ENCODE peak calls at places on chromosomes 1 and 21, in four cellular contexts. V is body of pancreas, Z is vagina, L is esophagus muscularis mucosa. Y is an unnamed sample.

GRCh38 chr1:70204578-70204977 is 801 bp downstream of the LRRC40 start:
- DNase-seq in V (no peak), Z (no peak), L (no peak), Y (no peak)

GRCh38 chr1:8880068-8880676 is 1.7 kb upstream of the ENO1 start:
- DNase-seq in V (peak; percentile 72), Z (peak; percentile 94), L (no peak), Y (peak; percentile 75)

GRCh38 chr1:9595156-9595967 is 6.7 kb downstream of the TMEM201 start:
- DNase-seq in V (no peak), Z (no peak), L (no peak), Y (no peak)

GRCh38 chr1:245798367-245798747 is 643.6 kb downstream of the KIF26B start:
- DNase-seq in V (no peak), Z (no peak), L (no peak), Y (no peak)

GRCh38 chr1:8116892-8117262 is 90.8 kb upstream of the ERRFI1 start:
- DNase-seq in V (peak; percentile 38), Z (no peak), L (no peak), Y (peak; percentile 82)

GRCh38 chr1:50427086-50427817 is 4.0 kb upstream of the DMRTA2 start:
- DNase-seq in V (no peak), Z (no peak), L (no peak), Y (no peak)

GRCh38 chr1:12232221-12232620 is 2.4 kb downstream of the VPS13D start:
- DNase-seq in V (peak; percentile 9), Z (no peak), L (no peak), Y (no peak)

GRCh38 chr21:33663241-33663640 is 20.9 kb downstream of the ITSN1 start:
- DNase-seq in V (no peak), Z (no peak), L (no peak), Y (no peak)

GRCh38 chr1:79198841-79199240 is 192.3 kb upstream of the ADGRL4 start:
- DNase-seq in V (no peak), Z (no peak), L (no peak), Y (no peak)

GRCh38 chr1:101275672-101276071 is 38.9 kb downstream of the S1PR1 start:
- DNase-seq in V (no peak), Z (no peak), L (peak; percentile 55), Y (no peak)

GRCh38 chr1:207323425-207323976 is 2.0 kb downstream of the CD55 start:
- DNase-seq in V (no peak), Z (no peak), L (no peak), Y (no peak)

GRCh38 chr1:168300626-168301025 is 19.9 kb downstream of the TBX19 start:
- DNase-seq in V (no peak), Z (no peak), L (no peak), Y (no peak)

GRCh38 chr1:26110731-26111529 is 694 bp upstream of the PDIK1L start:
- DNase-seq in V (peak; percentile 89), Z (peak; percentile 87), L (peak; percentile 94), Y (peak; percentile 70)

GRCh38 chr21:34554227-34554626 is 42.2 kb upstream of the KCNE1 start:
- DNase-seq in V (no peak), Z (no peak), L (no peak), Y (no peak)

GRCh38 chr1:215599418-215599817 is 32.3 kb downstream of the KCTD3 start:
- DNase-seq in V (no peak), Z (no peak), L (no peak), Y (no peak)

GRCh38 chr1:198681247-198681646 is 42.4 kb downstream of the PTPRC start:
- DNase-seq in V (no peak), Z (no peak), L (no peak), Y (no peak)

GRCh38 chr1:54391450-54392071 is 14.6 kb downstream of the SSBP3 start:
- DNase-seq in V (no peak), Z (no peak), L (no peak), Y (no peak)

GRCh38 chr1:37288900-37289299 is 185.5 kb upstream of the ZC3H12A start:
- DNase-seq in V (no peak), Z (no peak), L (no peak), Y (no peak)

GRCh38 chr1:153072806-153073726 is 1.7 kb upstream of the SPRR2B start:
- DNase-seq in V (no peak), Z (no peak), L (no peak), Y (no peak)

GRCh38 chr21:37186983-37187382 is 80.2 kb downstream of the VPS26C start:
- DNase-seq in V (no peak), Z (no peak), L (no peak), Y (no peak)

GRCh38 chr1:56516539-56517252 is 62.7 kb downstream of the PLPP3 start:
- DNase-seq in V (peak; percentile 62), Z (no peak), L (no peak), Y (no peak)

GRCh38 chr1:202967684-202968281 is 726 bp upstream of the CYB5R1 start:
- DNase-seq in V (no peak), Z (no peak), L (no peak), Y (no peak)

GRCh38 chr1:11518791-11519628 is 40.1 kb downstream of the DISP3 start:
- DNase-seq in V (no peak), Z (no peak), L (no peak), Y (no peak)

GRCh38 chr1:209879539-209879938 is 51.8 kb downstream of the UTP25 start:
- DNase-seq in V (no peak), Z (no peak), L (no peak), Y (no peak)

GRCh38 chr1:30724655-30725421 is 1.5 kb upstream of the MATN1 start:
- DNase-seq in V (no peak), Z (no peak), L (no peak), Y (no peak)

GRCh38 chr1:199774433-199775089 is 252.9 kb upstream of the NR5A2 start:
- DNase-seq in V (peak; percentile 88), Z (no peak), L (no peak), Y (no peak)

GRCh38 chr1:156860639-156861423 is at the start of gene NTRK1:
- DNase-seq in V (peak; percentile 52), Z (no peak), L (no peak), Y (peak; percentile 71)

GRCh38 chr1:29364101-29364678 is 127.9 kb downstream of the PTPRU start:
- DNase-seq in V (no peak), Z (no peak), L (no peak), Y (no peak)

GRCh38 chr1:40399984-40400704 is 26.6 kb downstream of the SMAP2 start:
- DNase-seq in V (no peak), Z (no peak), L (no peak), Y (no peak)
- TF ChIP-seq POLR2A in V (no peak), Z (no peak), L (no peak), Y (no peak)

GRCh38 chr21:44583800-44584147 is 3.4 kb upstream of the KRTAP10-5 start:
- DNase-seq in V (no peak), Z (no peak), L (no peak), Y (no peak)
- H3K4me3 ChIP-seq in V (no peak overlapping the region), Z (no peak overlapping the region), L (no peak overlapping the region), Y (no peak overlapping the region)

GRCh38 chr1:230425252-230426061 is 675 bp downstream of the PGBD5 start:
- DNase-seq in V (peak; percentile 35), Z (peak; percentile 56), L (peak; percentile 62), Y (no peak)
- H3K27me3 ChIP-seq in V (no peaks in the 10 kb centered on the region), Z (no peaks in the 10 kb centered on the region), L (peaks cover 32% of the 10 kb centered on the region), Y (no peaks in the 10 kb centered on the region)

DNA sequence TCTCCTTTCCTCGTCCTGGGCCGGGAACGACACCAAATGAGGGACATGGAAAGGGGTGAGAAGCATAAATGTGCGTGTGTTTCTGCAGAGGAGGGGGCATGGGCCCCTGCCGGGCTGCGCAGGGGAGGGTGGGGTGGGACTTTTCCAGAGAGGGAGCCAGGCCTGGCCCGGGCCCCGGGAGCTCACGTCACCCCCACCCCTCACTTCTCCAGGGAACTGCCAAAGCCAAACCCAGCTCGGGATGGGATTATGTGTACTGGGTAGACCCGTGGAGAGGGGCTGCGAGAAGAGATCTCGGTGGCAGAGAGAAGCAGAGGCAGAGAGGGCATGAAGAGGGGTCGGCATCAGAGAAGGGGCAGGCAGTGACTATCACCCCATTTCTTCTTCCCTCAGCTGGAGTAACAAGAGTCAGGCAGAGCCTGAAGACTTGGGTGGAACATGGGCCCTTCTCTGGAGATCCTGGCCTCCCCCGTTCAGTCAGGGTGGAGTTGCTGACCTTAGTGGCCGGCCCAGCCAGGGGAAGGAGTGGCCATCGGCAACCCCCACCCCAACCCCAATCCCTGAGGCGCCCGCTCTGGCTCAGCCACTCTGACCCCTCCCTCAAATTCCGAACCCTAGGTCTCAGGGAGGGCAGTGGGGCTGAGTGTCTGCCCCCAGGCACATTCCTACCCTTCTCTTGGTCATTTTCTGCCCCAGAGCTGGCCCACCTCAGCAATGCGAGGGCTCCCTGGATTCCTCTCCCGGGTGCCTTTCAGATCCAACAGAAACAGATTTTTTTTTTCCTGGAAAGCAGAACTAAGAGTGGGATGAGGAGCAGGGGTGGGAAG is 1.2 kb downstream of the ADAMTSL4 start:
- DNase-seq in V (no peak), Z (no peak), L (no peak), Y (peak; percentile 72)
- TF ChIP-seq POLR2A in V (no peak), Z (no peak), L (no peak), Y (peak; percentile 13)

DNA sequence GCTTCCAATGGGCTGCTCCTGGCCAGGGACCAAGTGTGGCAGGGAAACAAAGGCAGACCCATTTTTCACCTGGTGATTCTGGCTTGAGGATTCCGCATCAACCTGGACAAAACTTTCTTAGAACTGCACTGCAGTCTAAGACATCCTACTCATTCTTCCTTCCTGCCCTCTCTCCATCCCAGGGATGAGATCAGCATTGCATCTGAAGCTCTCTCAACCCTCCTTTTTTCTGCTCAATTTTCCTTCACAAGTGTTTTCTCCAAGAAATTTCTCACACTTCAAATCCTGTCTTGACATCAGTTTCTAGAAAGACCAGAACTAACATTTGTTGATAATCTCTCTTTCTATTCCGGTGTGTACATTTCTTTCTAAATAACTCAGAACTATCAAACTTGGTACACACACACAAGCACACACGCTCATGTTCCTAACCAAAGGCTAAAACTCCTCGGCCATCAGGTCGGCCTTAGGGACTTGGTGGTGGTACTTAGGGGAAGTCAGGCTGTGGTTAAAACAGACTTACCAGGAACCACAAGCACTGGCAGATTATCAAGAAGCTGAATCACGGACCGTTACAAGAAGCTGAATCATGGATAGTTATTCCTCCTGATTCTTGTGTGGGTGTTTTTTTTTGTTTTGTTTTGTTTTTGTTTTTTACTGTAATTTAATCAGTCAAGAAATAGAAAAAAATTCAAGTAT is 21.0 kb upstream of the CXADR start:
- DNase-seq in V (no peak), Z (no peak), L (no peak), Y (peak; percentile 28)
- H3K4me3 ChIP-seq in V (no peak overlapping the region), Z (no peak overlapping the region), L (no peak overlapping the region), Y (no peak overlapping the region)

GRCh38 chr1:4027008-4027407 is 126.9 kb upstream of the C1orf174 start:
- DNase-seq in V (no peak), Z (no peak), L (peak; percentile 42), Y (no peak)
- H3K27me3 ChIP-seq in V (no peaks in the 10 kb centered on the region), Z (no peaks in the 10 kb centered on the region), L (no peaks in the 10 kb centered on the region), Y (no peaks in the 10 kb centered on the region)

GRCh38 chr1:43991200-43991475 is 261 bp upstream of the CCDC24 start:
- DNase-seq in V (no peak), Z (no peak), L (no peak), Y (no peak)

GRCh38 chr1:43992232-43992995 is 1.0 kb downstream of the CCDC24 start:
- DNase-seq in V (no peak), Z (no peak), L (no peak), Y (no peak)

GRCh38 chr1:43993206-43993914 is 2.0 kb downstream of the CCDC24 start:
- DNase-seq in V (no peak), Z (no peak), L (no peak), Y (no peak)

GRCh38 chr1:43990271-43991199 is 864 bp upstream of the CCDC24 start:
- DNase-seq in V (peak; percentile 32), Z (no peak), L (no peak), Y (no peak)

GRCh38 chr1:43991476-43992231 is at the start of gene CCDC24:
- DNase-seq in V (peak; percentile 93), Z (no peak), L (peak; percentile 97), Y (peak; percentile 83)
- TF ChIP-seq POLR2A in V (peak; percentile 39), Z (no peak), L (no peak), Y (peak; percentile 11)